ENCODE peak calls at places on chromosomes 2 and 18, in four cellular contexts. U is mucosa of descending colon, Z is fibroblast of mammary gland, D is foreskin fibroblast. B is an unnamed sample.

GRCh38 chr2:142863485-142863921 is 14.0 kb upstream of the KYNU start:
- DNase-seq in U (no peak), Z (no peak), D (peak), B (peak)

GRCh38 chr2:236951830-236952475 is 133.7 kb upstream of the COPS8 start:
- DNase-seq in U (no peak), Z (no peak), D (no peak), B (no peak)

GRCh38 chr2:74556831-74557370 is 2.4 kb downstream of the DOK1 start:
- DNase-seq in U (no peak), Z (no peak), D (no peak), B (no peak)

GRCh38 chr2:36889782-36890181 is 76.6 kb downstream of the STRN start:
- DNase-seq in U (no peak), Z (peak), D (peak), B (peak)

GRCh38 chr2:216349366-216349765 is 22.9 kb downstream of the MARCHF4 start:
- DNase-seq in U (no peak), Z (no peak), D (no peak), B (no peak)

GRCh38 chr2:240964854-240965295 is 33.5 kb upstream of the SNED1 start:
- DNase-seq in U (peak), Z (no peak), D (no peak), B (no peak)

GRCh38 chr18:54964741-54965140 is 5.5 kb upstream of the CCDC68 start:
- DNase-seq in U (no peak), Z (no peak), D (no peak), B (no peak)

GRCh38 chr2:95058989-95059601 is 33.6 kb downstream of the MAL start:
- DNase-seq in U (no peak), Z (no peak), D (no peak), B (no peak)

GRCh38 chr2:55859875-55860274 is 63.7 kb downstream of the EFEMP1 start:
- DNase-seq in U (no peak), Z (no peak), D (no peak), B (no peak)

GRCh38 chr2:134118279-134119116 is 135.4 kb upstream of the MGAT5 start:
- DNase-seq in U (peak), Z (peak), D (peak), B (peak)

GRCh38 chr2:2558476-2558875 is 227.4 kb upstream of the MYT1L start:
- DNase-seq in U (no peak), Z (no peak), D (no peak), B (no peak)

GRCh38 chr2:77513191-77513590 is 9.0 kb downstream of the LRRTM4 start:
- DNase-seq in U (no peak), Z (no peak), D (no peak), B (no peak)

GRCh38 chr2:173669271-173669853 is 295.8 kb downstream of the SP3 start:
- DNase-seq in U (no peak), Z (no peak), D (no peak), B (no peak)

GRCh38 chr2:121211251-121211650 is 73.8 kb downstream of the TFCP2L1 start:
- DNase-seq in U (no peak), Z (no peak), D (no peak), B (no peak)

GRCh38 chr18:6781846-6782245 is 52.3 kb downstream of the ARHGAP28 start:
- DNase-seq in U (no peak), Z (peak), D (peak), B (no peak)

GRCh38 chr18:2900742-2901404 is 54.1 kb downstream of the EMILIN2 start:
- DNase-seq in U (no peak), Z (no peak), D (no peak), B (no peak)

GRCh38 chr2:71695235-71696120 is 242.1 kb downstream of the DYSF start:
- DNase-seq in U (no peak), Z (no peak), D (no peak), B (no peak)

GRCh38 chr2:227578642-227579041 is 20.1 kb upstream of the SCYGR2 start:
- DNase-seq in U (no peak), Z (no peak), D (no peak), B (no peak)

GRCh38 chr2:173851256-173851655 is 113.9 kb downstream of the SP3 start:
- DNase-seq in U (no peak), Z (peak), D (no peak), B (no peak)

DNA sequence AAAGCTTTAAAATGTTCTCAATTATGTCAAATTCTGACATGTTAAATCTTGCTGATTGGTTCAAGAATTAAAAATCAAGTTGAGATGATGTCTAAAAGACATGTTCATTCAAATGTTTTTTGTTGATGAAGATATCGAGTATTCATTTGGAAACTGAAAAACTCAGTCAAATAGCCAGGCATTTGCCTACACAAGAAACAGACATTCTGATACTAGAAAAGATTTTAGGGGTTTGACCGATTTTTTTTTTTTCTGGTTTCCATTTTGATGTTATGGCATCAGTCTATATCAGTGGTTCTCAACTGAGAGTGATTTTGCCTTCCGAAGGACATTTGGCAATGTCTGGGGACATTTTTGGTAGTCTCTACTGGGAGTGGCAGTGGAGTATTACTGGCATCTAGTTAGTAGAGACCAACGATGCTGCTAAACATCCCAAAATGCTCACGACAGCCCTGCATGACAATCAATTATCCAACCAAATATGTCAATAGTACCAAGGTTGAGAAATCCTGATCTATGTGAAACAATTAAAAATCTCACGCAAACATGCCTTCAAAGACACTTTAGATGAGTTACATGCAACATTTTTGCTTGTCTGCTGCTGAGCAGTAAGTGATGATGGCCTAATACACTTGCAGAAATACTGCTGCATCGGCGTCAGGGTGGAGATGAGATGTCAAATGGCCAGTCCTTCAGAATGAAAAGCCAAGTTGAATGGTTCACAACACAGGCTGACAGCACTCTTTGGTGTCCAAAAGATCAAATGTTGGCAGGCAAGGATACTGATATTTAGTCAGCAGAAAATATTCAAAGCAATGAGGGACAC is 12.5 kb downstream of the RASGRP3 start:
- DNase-seq in U (no peak), Z (no peak), D (no peak), B (no peak)
- H3K4me3 ChIP-seq in U (no peak), Z (no peak), D (no peak), B (no peak)

GRCh38 chr2:70552501-70553333 is 909 bp downstream of the TGFA start:
- DNase-seq in U (no peak), Z (no peak), D (no peak), B (no peak)
- H3K4me3 ChIP-seq in U (peak), Z (no peak), D (peak), B (no peak)

GRCh38 chr18:34158881-34159690 is 65.6 kb downstream of the NOL4 start:
- DNase-seq in U (peak), Z (peak), D (peak), B (no peak)
- H3K4me3 ChIP-seq in U (no peak), Z (peak), D (no peak), B (peak)

DNA sequence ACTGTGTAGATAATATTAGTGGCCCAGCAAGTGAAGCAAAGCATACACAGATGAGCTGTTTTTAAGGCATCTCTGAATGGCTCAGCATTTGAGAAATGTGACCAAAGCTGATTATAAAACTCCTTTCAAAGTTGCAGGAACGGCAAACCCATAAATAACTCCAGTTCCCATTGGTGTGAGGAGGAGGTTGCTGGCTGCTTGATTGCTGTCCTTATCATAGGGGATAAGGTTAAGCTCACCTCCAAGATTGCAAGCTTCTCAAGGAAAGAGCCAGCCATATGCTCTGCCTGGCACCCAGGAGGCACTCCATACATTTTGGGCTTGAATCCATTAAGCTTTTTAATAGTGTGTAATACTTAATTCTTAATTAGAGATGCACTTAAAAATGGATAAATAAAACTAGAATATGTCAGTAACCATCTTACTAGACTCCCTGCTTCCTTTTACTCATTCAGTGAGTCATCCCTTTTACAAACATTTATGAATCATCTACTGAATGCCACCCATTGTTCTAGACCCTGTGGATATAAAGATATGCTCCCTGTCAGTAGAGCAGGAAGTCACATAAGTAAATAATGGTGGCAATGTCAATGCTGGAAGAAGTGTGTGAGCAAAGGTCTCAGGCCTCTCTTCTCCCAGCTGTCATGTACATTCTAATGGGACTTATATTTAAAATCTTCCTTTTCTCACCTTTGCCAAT is 99.3 kb downstream of the SPATS2L start:
- DNase-seq in U (no peak), Z (peak), D (peak), B (peak)
- H3K4me3 ChIP-seq in U (no peak), Z (no peak), D (peak), B (no peak)

DNA sequence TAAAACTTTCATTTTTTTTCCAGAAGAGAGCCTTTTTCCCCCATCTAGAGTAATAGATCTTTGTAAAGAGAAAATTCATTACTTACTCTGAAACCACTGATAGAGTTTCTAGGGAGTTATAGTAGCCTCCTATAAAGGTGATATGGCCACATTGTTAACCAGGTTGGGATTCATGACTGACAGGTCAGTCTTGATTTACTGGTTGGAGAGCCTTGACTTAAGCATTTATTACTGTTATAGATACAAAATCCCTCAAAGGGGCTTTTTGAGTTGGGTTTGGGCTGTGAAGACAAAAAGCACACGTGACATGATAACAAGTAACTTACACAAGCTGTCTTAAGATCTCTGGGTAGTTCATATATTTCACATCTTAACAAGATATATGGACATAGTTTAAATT is 141.0 kb downstream of the GREB1L start:
- DNase-seq in U (no peak), Z (no peak), D (no peak), B (no peak)
- H3K4me3 ChIP-seq in U (no peak), Z (no peak), D (no peak), B (no peak)